ENCODE peak calls at places on chromosomes 6 and 20, in four cellular contexts. U is brain microvascular endothelial cell, Y is substantia nigra, D is cardiac muscle cell. V is an unnamed sample.

GRCh38 chr20:32582659-32583580 is 2.2 kb downstream of the NOL4L start:
- DNase-seq in U (no peak), Y (peak), D (peak), V (no peak)

GRCh38 chr6:134502614-134503541 is 185.0 kb upstream of the SGK1 start:
- DNase-seq in U (no peak), Y (peak), D (no peak), V (no peak)

GRCh38 chr6:122130026-122130348 is 269.5 kb upstream of the HSF2 start:
- DNase-seq in U (no peak), Y (no peak), D (peak), V (no peak)

GRCh38 chr20:17841751-17842191 is 126.8 kb downstream of the SNX5 start:
- DNase-seq in U (no peak), Y (no peak), D (no peak), V (no peak)

GRCh38 chr20:59074456-59074855 is 31.9 kb upstream of the PRELID3B start:
- DNase-seq in U (no peak), Y (no peak), D (no peak), V (no peak)

GRCh38 chr6:37878150-37878710 is 58.7 kb downstream of the ZFAND3 start:
- DNase-seq in U (no peak), Y (no peak), D (no peak), V (no peak)

GRCh38 chr6:143112084-143112768 is 51.5 kb downstream of the AIG1 start:
- DNase-seq in U (no peak), Y (no peak), D (no peak), V (no peak)

GRCh38 chr20:40050596-40050995 is 638.4 kb downstream of the MAFB start:
- DNase-seq in U (no peak), Y (no peak), D (no peak), V (peak)

GRCh38 chr6:21754891-21755290 is 161.3 kb downstream of the SOX4 start:
- DNase-seq in U (peak), Y (no peak), D (no peak), V (peak)

GRCh38 chr6:147166360-147166944 is 37.8 kb upstream of the STXBP5 start:
- DNase-seq in U (peak), Y (no peak), D (no peak), V (no peak)

GRCh38 chr6:100460650-100461204 is 4.0 kb downstream of the SIM1 start:
- DNase-seq in U (no peak), Y (no peak), D (no peak), V (no peak)

GRCh38 chr20:64113796-64114355 is 6.5 kb upstream of the NPBWR2 start:
- DNase-seq in U (no peak), Y (no peak), D (no peak), V (no peak)

GRCh38 chr6:112882381-112882780 is 535.3 kb downstream of the RFPL4B start:
- DNase-seq in U (no peak), Y (no peak), D (no peak), V (no peak)

GRCh38 chr6:34090935-34091334 is 55.0 kb downstream of the GRM4 start:
- DNase-seq in U (no peak), Y (no peak), D (no peak), V (no peak)

GRCh38 chr6:44641344-44641743 is 253.8 kb downstream of the CDC5L start:
- DNase-seq in U (peak), Y (no peak), D (no peak), V (no peak)

GRCh38 chr6:82842721-82843120 is 222.9 kb downstream of the UBE3D start:
- DNase-seq in U (peak), Y (no peak), D (no peak), V (no peak)

GRCh38 chr20:20073851-20074252 is 21.5 kb downstream of the CFAP61 start:
- DNase-seq in U (no peak), Y (no peak), D (no peak), V (no peak)

GRCh38 chr6:7112741-7113313 is 5.1 kb downstream of the RREB1 start:
- DNase-seq in U (no peak), Y (no peak), D (peak), V (peak)

GRCh38 chr6:45608252-45608911 is 230.6 kb upstream of the SUPT3H start:
- DNase-seq in U (no peak), Y (no peak), D (no peak), V (peak)

GRCh38 chr6:121647905-121648304 is 212.5 kb downstream of the GJA1 start:
- DNase-seq in U (peak), Y (no peak), D (no peak), V (no peak)

GRCh38 chr6:81608776-81609175 is 143.7 kb downstream of the TENT5A start:
- DNase-seq in U (no peak), Y (no peak), D (no peak), V (no peak)

GRCh38 chr6:47321582-47321981 is 11.9 kb upstream of the TNFRSF21 start:
- DNase-seq in U (no peak), Y (no peak), D (no peak), V (no peak)

GRCh38 chr6:22062807-22063408 is 233.9 kb downstream of the PRL start:
- DNase-seq in U (no peak), Y (no peak), D (no peak), V (peak)

GRCh38 chr6:81751388-81752083 is 945 bp downstream of the TENT5A start:
- DNase-seq in U (peak), Y (peak), D (peak), V (no peak)

GRCh38 chr20:50563133-50563944 is 53.2 kb downstream of the PTPN1 start:
- DNase-seq in U (no peak), Y (no peak), D (no peak), V (no peak)

GRCh38 chr6:20850687-20851416 is 316.6 kb downstream of the CDKAL1 start:
- DNase-seq in U (no peak), Y (no peak), D (no peak), V (no peak)

GRCh38 chr6:7624781-7625710 is 35.0 kb downstream of the SNRNP48 start:
- DNase-seq in U (no peak), Y (no peak), D (no peak), V (no peak)

GRCh38 chr6:11277275-11278206 is 45.1 kb upstream of the NEDD9 start:
- DNase-seq in U (peak), Y (no peak), D (peak), V (peak)

GRCh38 chr6:117440558-117441525 is 15.1 kb upstream of the ROS1 start:
- DNase-seq in U (peak), Y (no peak), D (no peak), V (peak)

GRCh38 chr6:27139753-27140522 is 107.6 kb upstream of the PRSS16 start:
- DNase-seq in U (no peak), Y (no peak), D (peak), V (no peak)

GRCh38 chr6:25388776-25389175 is 109.6 kb downstream of the CARMIL1 start:
- DNase-seq in U (no peak), Y (no peak), D (no peak), V (no peak)

GRCh38 chr6:29834564-29835436 is 7.2 kb downstream of the HLA-G start:
- DNase-seq in U (no peak), Y (no peak), D (peak), V (no peak)

DNA sequence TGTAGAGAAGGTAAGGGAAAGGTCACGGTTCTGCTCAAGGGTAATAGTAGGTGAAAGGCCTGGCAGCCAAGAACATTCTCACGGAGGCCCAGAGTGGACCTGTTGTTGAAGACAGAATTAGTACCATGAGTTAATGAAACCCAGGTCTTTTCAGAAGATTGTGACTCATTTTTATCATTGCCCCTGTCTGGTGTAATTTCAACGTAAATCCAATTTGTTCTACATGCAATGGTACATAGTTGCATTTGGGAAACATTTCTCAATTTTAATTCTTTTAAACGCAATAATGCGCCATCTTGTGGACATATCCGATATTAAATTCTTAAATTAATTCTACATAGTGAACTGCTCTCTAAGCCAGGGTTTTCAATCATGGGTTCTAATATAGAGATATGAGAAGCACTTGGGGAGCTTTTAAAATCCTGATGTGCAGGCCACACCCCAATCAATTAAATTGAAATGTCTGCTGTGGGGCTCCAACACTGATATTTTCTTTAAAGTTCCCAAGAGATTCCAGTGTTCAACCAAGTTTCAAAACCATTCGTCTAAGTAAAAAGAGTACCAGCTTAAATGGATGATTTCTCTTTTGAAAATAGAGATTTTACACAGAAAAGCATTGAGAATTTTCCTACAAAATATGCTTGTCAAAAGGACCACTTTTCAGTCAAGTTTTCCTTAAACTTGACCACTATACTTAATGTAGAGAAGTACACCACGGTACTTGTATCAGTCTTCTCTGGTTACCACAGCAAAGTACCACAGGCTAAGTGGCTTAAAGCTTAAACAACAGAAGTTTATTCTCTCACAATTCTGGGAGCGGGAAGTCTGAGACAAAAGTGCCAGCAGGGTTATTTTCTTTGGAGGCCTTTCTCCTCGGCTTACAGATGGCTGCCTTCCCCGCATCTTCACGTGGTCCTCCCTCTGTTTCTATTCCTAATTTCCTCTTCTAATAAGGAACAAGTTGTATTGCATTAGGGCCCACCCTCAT is 257.6 kb downstream of the PLCB1 start:
- DNase-seq in U (no peak), Y (no peak), D (peak), V (no peak)
- H3K27ac ChIP-seq in U (no peak), Y (no peak), D (no peak), V (no peak)

GRCh38 chr6:28489366-28490190 is 26.0 kb downstream of the GPX6 start:
- DNase-seq in U (peak), Y (no peak), D (peak), V (no peak)
- H3K27ac ChIP-seq in U (peak), Y (no peak), D (peak), V (peak)

DNA sequence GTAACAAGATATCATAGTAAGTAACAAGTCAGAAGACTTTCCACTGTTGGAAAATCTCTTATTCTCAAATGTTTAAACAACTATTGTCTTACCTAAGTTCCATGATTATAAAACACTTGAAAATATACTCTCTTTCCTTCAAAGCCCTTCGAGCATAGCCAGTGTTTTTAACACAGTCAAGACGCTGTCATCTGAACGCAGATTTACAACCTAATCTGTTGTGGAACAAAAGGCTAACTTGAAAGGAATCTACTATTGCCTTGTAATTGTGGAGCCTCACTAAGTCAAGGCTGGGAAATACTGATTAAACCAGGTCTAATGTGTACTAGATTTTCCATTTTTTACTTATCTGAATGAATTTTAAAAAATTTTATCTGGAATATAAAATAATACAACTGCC is 205.8 kb downstream of the TRDN start:
- DNase-seq in U (no peak), Y (no peak), D (peak), V (no peak)
- H3K27ac ChIP-seq in U (no peak), Y (no peak), D (peak), V (no peak)

DNA sequence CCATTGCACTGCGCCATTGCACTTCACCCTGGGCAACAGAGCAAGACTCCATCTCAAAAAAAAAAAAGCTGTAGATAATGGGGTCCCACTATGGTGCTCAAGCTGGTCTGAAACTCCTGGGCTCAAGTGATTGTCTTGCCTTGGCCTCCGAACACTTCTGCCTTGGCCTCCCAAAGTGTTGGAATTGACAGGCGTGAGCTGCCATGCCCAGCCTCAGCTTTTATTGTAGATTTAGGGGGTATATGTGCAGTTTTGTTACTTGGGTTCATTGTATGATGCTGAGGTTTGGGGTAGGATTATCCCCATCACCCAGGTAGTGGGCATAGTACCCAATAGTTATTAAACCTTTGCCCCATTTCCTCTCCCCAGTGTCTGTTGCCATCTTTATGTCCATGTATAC is 11.4 kb downstream of the HSPA1B start:
- DNase-seq in U (no peak), Y (no peak), D (no peak), V (no peak)
- H3K27ac ChIP-seq in U (no peak), Y (no peak), D (no peak), V (no peak)

GRCh38 chr20:13995086-13995665 is at the start of gene MACROD2:
- DNase-seq in U (peak), Y (peak), D (peak), V (peak)

GRCh38 chr20:13996265-13996664 is 949 bp downstream of the MACROD2 start:
- DNase-seq in U (no peak), Y (no peak), D (no peak), V (no peak)

GRCh38 chr20:13990465-13990864 is at the start of gene SEL1L2:
- DNase-seq in U (no peak), Y (no peak), D (peak), V (no peak)

GRCh38 chr20:13991311-13991710 is 897 bp upstream of the SEL1L2 start:
- DNase-seq in U (no peak), Y (no peak), D (no peak), V (no peak)

GRCh38 chr20:13995841-13996240 is 525 bp downstream of the MACROD2 start:
- DNase-seq in U (no peak), Y (no peak), D (peak), V (no peak)
- H3K27ac ChIP-seq in U (no peak), Y (no peak), D (no peak), V (no peak)

DNA sequence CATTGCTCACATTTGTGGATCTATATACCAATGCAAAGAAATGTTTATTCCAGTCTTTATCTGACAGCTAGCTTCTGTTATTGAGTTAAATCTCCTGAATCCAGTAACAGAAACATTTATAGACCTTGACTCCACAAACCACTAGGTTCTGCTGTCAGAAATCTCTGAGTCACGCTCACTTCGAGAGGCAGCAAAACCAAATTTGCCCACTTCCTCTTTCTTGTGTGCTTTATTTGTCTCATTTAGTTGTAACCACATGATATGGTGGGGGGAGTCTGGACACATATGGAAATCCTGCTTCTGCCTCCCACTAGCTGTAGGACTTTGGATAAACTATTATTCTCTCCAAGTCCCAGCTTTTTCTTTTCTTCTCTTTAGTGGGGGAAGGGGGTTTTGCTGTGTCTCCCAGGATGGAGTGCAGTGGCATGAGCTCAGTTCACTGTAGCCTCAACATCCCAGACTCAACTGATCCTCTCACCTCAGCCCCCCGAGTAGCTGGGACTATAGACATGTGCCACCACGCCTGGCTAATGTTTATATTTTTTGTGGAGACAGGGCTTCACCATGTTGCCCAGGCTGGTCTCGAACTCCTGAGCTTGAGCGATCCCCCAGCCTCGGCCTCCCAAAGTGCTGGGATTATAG is 54.4 kb downstream of the IPCEF1 start:
- DNase-seq in U (peak), Y (no peak), D (no peak), V (no peak)
- H3K27ac ChIP-seq in U (peak), Y (no peak), D (no peak), V (no peak)

DNA sequence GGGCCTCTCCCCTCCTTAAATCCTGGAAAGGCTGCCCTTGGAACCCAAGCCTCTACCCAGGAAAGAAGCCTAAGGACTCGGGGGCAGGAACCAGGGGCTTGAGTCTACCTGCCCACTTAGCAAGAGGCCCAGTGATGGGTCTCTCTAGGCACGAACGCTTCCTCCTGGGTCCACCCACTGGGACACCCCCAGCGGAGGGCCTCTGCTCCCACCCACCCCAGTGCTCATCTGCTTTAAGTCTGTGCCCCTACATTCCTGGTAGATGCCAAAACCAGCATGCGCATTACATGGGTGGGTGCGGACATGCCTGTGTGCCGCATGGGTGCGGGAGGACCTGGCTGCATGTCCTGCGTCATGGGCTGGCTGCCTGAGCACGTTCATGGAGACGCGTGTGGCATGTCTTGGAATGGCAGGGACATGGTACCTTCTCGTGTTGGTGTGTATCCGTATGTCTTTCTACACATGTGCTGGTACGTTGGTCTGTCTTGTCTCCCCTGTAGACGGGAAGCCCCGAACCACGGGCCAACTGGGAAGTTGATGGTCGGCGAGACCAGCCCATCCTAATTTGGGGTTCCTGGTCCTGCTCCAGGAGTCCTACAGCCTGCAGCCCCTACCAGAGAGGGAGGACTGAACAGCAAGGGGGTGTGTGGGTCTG is 29.3 kb downstream of the SNPH start:
- DNase-seq in U (no peak), Y (no peak), D (no peak), V (no peak)
- H3K27ac ChIP-seq in U (no peak), Y (no peak), D (no peak), V (no peak)

DNA sequence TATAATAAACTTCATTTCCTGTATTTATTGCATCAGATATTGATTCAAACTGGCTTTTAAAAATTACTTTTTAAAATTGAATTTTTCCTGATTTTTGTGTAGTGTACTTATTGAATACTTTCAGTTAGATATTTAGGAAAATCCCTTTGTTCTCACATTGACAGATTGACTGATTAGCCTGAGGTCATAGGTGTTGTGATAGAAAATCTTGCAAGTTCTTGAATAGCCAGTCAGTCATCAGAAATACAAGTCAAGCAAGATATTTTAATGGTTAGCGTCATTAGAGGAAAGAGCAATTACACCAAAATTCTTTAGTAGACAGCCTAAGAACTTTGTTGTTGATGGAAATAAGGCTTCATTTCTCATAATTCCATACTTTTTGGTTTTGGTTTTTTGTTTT is 3.4 kb upstream of the TMEM30A start:
- DNase-seq in U (no peak), Y (no peak), D (no peak), V (peak)
- H3K27ac ChIP-seq in U (no peak), Y (no peak), D (peak), V (peak)

V was measured in epithelial cell of prostate.